ENCODE peak calls at places on chromosomes 13 and 19, in five cellular contexts. N is MM.1S, W is HCT116, K is body of pancreas, X is heart left ventricle. U is an unnamed sample.

GRCh38 chr19:20928371-20928770 is 5.3 kb downstream of the ZNF85 start:
- DNase-seq in N (no peak), W (no peak), X (no peak), K (no peak), U (no peak)

GRCh38 chr19:17259118-17259780 is 5.3 kb downstream of the USHBP1 start:
- DNase-seq in W (no peak), K (no peak), N (no peak), X (no peak), U (no peak)

GRCh38 chr13:35179494-35179893 is 237.4 kb downstream of the NBEA start:
- DNase-seq in W (no peak), N (no peak), X (no peak), K (no peak), U (no peak)

GRCh38 chr19:19304186-19304975 is 15.9 kb downstream of the SUGP1 start:
- DNase-seq in X (no peak), K (no peak), N (no peak), W (no peak), U (no peak)

GRCh38 chr13:106052200-106052767 is 483.2 kb downstream of the EFNB2 start:
- DNase-seq in X (no peak), W (no peak), N (no peak), K (no peak), U (no peak)

GRCh38 chr13:19158526-19158925 is 23.1 kb downstream of the TUBA3C start:
- DNase-seq in N (no peak), X (no peak), K (no peak), W (no peak), U (no peak)

GRCh38 chr19:58009666-58010301 is 7.2 kb upstream of the ZNF606 start:
- DNase-seq in X (peak; percentile 94), K (peak; percentile 86), W (no peak), N (no peak), U (peak; percentile 59)

GRCh38 chr13:106109391-106109791 is 426.1 kb downstream of the EFNB2 start:
- DNase-seq in K (no peak), N (no peak), X (no peak), W (no peak), U (no peak)

GRCh38 chr19:29264897-29265296 is 51.9 kb upstream of the UQCRFS1 start:
- DNase-seq in W (no peak), K (no peak), X (no peak), N (no peak), U (no peak)

GRCh38 chr19:45526143-45526542 is 18.9 kb downstream of the VASP start:
- DNase-seq in W (no peak), N (no peak), K (peak; percentile 76), X (peak; percentile 81), U (peak; percentile 71)

GRCh38 chr13:20921572-20921971 is 19.0 kb upstream of the XPO4 start:
- DNase-seq in X (no peak), N (no peak), K (no peak), W (no peak), U (no peak)

GRCh38 chr19:40366697-40367561 is 18.4 kb downstream of the PLD3 start:
- DNase-seq in N (no peak), K (no peak), W (no peak), X (no peak), U (peak; percentile 43)

GRCh38 chr19:3125900-3126524 is 9.8 kb upstream of the GNA15 start:
- DNase-seq in W (peak; percentile 60), X (peak; percentile 84), N (peak; percentile 50), K (peak; percentile 53), U (peak; percentile 73)

GRCh38 chr13:70457474-70457873 is 349.2 kb upstream of the KLHL1 start:
- DNase-seq in X (no peak), W (no peak), K (no peak), N (no peak), U (no peak)

GRCh38 chr13:24613128-24613527 is 67.1 kb upstream of the ATP12A start:
- DNase-seq in N (no peak), W (no peak), X (no peak), K (no peak), U (no peak)

GRCh38 chr19:33814181-33815165 is 17.8 kb downstream of the KCTD15 start:
- DNase-seq in W (no peak), N (no peak), K (no peak), X (peak; percentile 15), U (no peak)

GRCh38 chr19:6238643-6239281 is 41.0 kb downstream of the MLLT1 start:
- DNase-seq in W (no peak), K (no peak), X (peak; percentile 85), N (no peak), U (no peak)

GRCh38 chr19:31285744-31286143 is 63.5 kb downstream of the TSHZ3 start:
- DNase-seq in W (no peak), K (no peak), N (no peak), X (no peak), U (no peak)

GRCh38 chr19:6425732-6426686 is 1.4 kb upstream of the KHSRP start:
- DNase-seq in W (peak; percentile 24), N (no peak), K (no peak), X (no peak), U (no peak)

GRCh38 chr13:109729031-109729870 is 57.1 kb downstream of the IRS2 start:
- DNase-seq in K (no peak), N (no peak), W (no peak), X (no peak), U (no peak)

GRCh38 chr13:68304287-68304893 is 1074.3 kb upstream of the PCDH9 start:
- DNase-seq in N (peak; percentile 8), W (peak; percentile 1), K (no peak), X (no peak), U (no peak)

GRCh38 chr13:50526771-50527567 is 316.5 kb downstream of the DLEU7 start:
- DNase-seq in K (peak; percentile 30), X (no peak), N (peak; percentile 61), W (no peak), U (no peak)

GRCh38 chr19:43318796-43319314 is 34.6 kb upstream of the CD177 start:
- DNase-seq in W (no peak), X (no peak), N (no peak), K (no peak), U (no peak)

GRCh38 chr19:43315851-43316250 is 37.6 kb upstream of the CD177 start:
- DNase-seq in X (no peak), W (no peak), N (no peak), K (no peak), U (no peak)

GRCh38 chr19:43318203-43318602 is 35.3 kb upstream of the CD177 start:
- DNase-seq in K (no peak), W (no peak), X (no peak), N (no peak), U (no peak)

GRCh38 chr19:43313711-43314495 is 39.6 kb upstream of the CD177 start:
- DNase-seq in K (no peak), N (no peak), W (no peak), X (no peak), U (no peak)

GRCh38 chr19:43316591-43317319 is 36.7 kb upstream of the CD177 start:
- DNase-seq in K (no peak), N (peak; percentile 78), X (no peak), W (peak; percentile 73), U (no peak)
- H3K4me3 ChIP-seq in K (no peak overlapping the region), N (no peak overlapping the region), X (no peak overlapping the region), W (peak overlapping the region; percentile 14), U (no peak overlapping the region)

GRCh38 chr19:803686-804418 is 6.6 kb downstream of the PTBP1 start:
- DNase-seq in K (no peak), W (no peak), X (no peak), N (no peak), U (no peak)
- H3K4me1 ChIP-seq in K (peaks cover 43% of the 10 kb centered on the region), W (peaks cover 28% of the 10 kb centered on the region), X (peaks cover 61% of the 10 kb centered on the region), N (peaks cover 8% of the 10 kb centered on the region), U (peaks cover 21% of the 10 kb centered on the region)

GRCh38 chr13:98133949-98134348 is 8.9 kb upstream of the FARP1 start:
- DNase-seq in N (no peak), K (no peak), X (no peak), W (no peak), U (no peak)

GRCh38 chr13:98134901-98135300 is 8.0 kb upstream of the FARP1 start:
- DNase-seq in W (no peak), X (no peak), N (no peak), K (no peak), U (no peak)

DNA sequence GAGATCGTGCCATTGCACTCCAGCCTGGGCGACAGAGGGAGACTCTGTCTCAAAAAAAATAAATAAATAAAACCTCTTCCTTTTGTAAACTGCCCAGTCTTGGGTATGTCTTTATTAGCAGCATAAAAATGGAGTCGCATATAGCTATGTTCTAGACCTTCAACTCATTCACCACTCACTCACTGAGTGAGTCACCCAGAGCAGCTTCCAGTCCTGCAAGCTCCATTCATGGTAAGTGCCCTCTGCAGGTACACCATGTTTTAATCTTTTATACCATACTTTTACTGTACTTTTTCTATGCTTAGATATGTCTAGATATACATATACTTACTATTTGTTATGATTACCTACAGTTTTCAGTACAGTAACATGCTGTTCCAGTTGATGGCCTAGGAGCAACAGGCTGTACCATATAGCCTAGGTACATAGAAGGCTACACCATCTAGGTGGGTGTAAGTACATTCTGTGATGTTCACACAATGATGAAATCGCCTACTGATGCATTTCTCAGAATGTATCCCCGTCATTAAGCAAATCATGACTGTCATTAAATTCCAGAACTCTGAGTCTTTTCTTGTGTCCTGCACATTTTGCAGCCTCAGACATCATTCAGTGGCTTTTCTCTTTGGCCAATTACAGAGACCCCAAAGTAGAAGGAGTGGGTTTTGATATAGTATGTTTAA is 13.7 kb upstream of the FARP1 start:
- DNase-seq in K (no peak), W (no peak), N (no peak), X (no peak), U (no peak)
- TF ChIP-seq CTCF in K (no peak), W (no peak), N (no peak), X (no peak), U (no peak)

DNA sequence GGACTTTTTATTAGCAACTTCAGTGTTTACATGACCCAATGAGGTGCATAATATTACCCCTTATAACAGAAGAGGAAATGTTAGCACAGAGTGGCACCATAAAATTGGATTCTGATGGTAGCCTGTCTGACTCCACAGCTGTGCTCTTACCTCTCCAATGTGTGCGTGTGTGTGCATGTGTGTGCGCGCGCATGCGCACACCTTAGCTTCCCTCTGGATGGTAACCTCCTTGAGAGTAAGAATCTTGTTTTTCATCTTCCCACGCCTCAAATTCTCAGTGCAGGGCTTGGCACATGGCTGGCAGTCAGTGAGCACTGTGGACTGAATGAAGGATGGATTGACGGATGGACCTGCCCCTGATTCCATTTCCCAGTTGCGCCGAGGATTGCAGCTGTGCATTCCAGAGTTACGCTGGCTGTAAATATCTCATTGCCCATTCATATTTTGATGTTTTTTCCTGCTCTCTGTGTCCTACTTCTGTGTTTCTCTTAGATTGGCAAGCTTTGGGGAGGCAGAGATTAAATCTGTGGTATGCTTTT is 99.2 kb upstream of the WASF3 start:
- DNase-seq in N (no peak), W (no peak), K (no peak), X (no peak), U (no peak)
- H3K4me3 ChIP-seq in N (no peak overlapping the region), W (no peak overlapping the region), K (no peak overlapping the region), X (no peak overlapping the region), U (no peak overlapping the region)

GRCh38 chr13:33279414-33279813 is 6.1 kb downstream of the STARD13 start:
- DNase-seq in N (no peak), K (no peak), X (no peak), W (no peak), U (no peak)
- H3K4me1 ChIP-seq in N (no peaks in the 10 kb centered on the region), K (peaks cover 79% of the 10 kb centered on the region), X (peaks cover 81% of the 10 kb centered on the region), W (peaks cover 21% of the 10 kb centered on the region), U (peaks cover 41% of the 10 kb centered on the region)

GRCh38 chr13:41905600-41906254 is 55.2 kb downstream of the VWA8 start:
- DNase-seq in W (peak; percentile 34), K (no peak), X (no peak), N (peak; percentile 46), U (no peak)
- TF ChIP-seq CTCF in W (peak; percentile 63), K (peak; percentile 53), X (peak; percentile 62), N (peak; percentile 59), U (peak; percentile 27)